ENCODE peak calls at places on chromosomes 5 and 9, in six cellular contexts. P is NCI-H1417; M is iris pigment epithelial cell; C is T-helper 2 cell; Z is GM12891; O is activated effector memory CD4-positive, alpha-beta T cell treated with anti-CD3 and anti-CD28 coated beads, Interleukin-2, amount 50 U/mL, for 16 hours. Q is an unnamed sample.

GRCh38 chr5:86909896-86910295 is 292.2 kb downstream of the COX7C start:
- DNase-seq in M (peak; percentile 43), C (no peak), O (no peak), P (no peak), Z (no peak), Q (no peak)

GRCh38 chr5:67315082-67315801 is 118.6 kb upstream of the CD180 start:
- DNase-seq in P (no peak), C (no peak), M (peak; percentile 58), O (no peak), Z (no peak), Q (no peak)

GRCh38 chr9:89993678-89994630 is 389.1 kb downstream of the GADD45G start:
- DNase-seq in P (peak; percentile 59), O (no peak), M (no peak), Z (no peak), C (no peak), Q (no peak)

GRCh38 chr5:39650234-39650816 is 225.5 kb upstream of the DAB2 start:
- DNase-seq in P (no peak), C (no peak), O (no peak), M (peak; percentile 77), Z (no peak), Q (no peak)

GRCh38 chr5:151134228-151134627 is 23.4 kb downstream of the ANXA6 start:
- DNase-seq in O (no peak), M (no peak), P (peak; percentile 61), C (no peak), Z (no peak), Q (no peak)

GRCh38 chr9:137270929-137271695 is 6.4 kb upstream of the TOR4A start:
- DNase-seq in P (no peak), O (no peak), C (no peak), Z (no peak), M (no peak), Q (no peak)

GRCh38 chr5:52139888-52140580 is 647.7 kb upstream of the ITGA1 start:
- DNase-seq in C (no peak), P (no peak), M (no peak), Z (no peak), O (no peak), Q (no peak)

GRCh38 chr5:14930486-14930885 is 58.9 kb upstream of the ANKH start:
- DNase-seq in P (no peak), M (peak; percentile 73), O (no peak), Z (no peak), C (no peak), Q (no peak)

GRCh38 chr5:56951131-56951945 is 585 bp downstream of the MIER3 start:
- DNase-seq in C (no peak), M (no peak), P (peak; percentile 53), O (peak; percentile 73), Z (peak; percentile 42), Q (peak; percentile 18)

GRCh38 chr9:95091574-95091970 is 225.9 kb downstream of the FANCC start:
- DNase-seq in Z (no peak), M (peak; percentile 42), C (no peak), P (no peak), O (no peak), Q (no peak)

GRCh38 chr5:154794525-154795234 is 39.5 kb downstream of the LARP1 start:
- DNase-seq in Z (no peak), C (no peak), M (peak; percentile 82), P (no peak), O (no peak), Q (no peak)

GRCh38 chr5:91591076-91591475 is 208.0 kb upstream of the ARRDC3 start:
- DNase-seq in P (peak; percentile 5), O (no peak), Z (no peak), C (no peak), M (no peak), Q (no peak)

GRCh38 chr5:158198636-158199035 is 339.7 kb upstream of the CLINT1 start:
- DNase-seq in O (no peak), Z (peak; percentile 32), M (no peak), P (no peak), C (no peak), Q (peak; percentile 20)

GRCh38 chr5:74316064-74316586 is 324.4 kb downstream of the ENC1 start:
- DNase-seq in C (no peak), O (no peak), P (peak; percentile 59), Z (no peak), M (peak; percentile 98), Q (no peak)

GRCh38 chr5:35091734-35092133 is 44.0 kb upstream of the AGXT2 start:
- DNase-seq in C (no peak), M (no peak), O (no peak), Z (no peak), P (no peak), Q (no peak)

GRCh38 chr9:90961375-90961774 is 159.8 kb downstream of the SYK start:
- DNase-seq in C (no peak), O (no peak), Z (no peak), P (peak; percentile 70), M (no peak), Q (no peak)

GRCh38 chr5:144567416-144567770 is 396.7 kb downstream of the KCTD16 start:
- DNase-seq in P (no peak), C (no peak), O (no peak), Z (no peak), M (peak; percentile 9), Q (no peak)

GRCh38 chr9:93567271-93567959 is 9.0 kb upstream of the PHF2 start:
- DNase-seq in M (no peak), P (peak; percentile 87), O (no peak), C (no peak), Z (no peak), Q (no peak)